ENCODE peak calls at places on chromosomes 16 and 17, in seven cellular contexts. One of them, this sample, is unnamed.

GRCh38 chr16:84897911-84898377 is 78.2 kb downstream of the CRISPLD2 start:
- DNase-seq in iris pigment epithelial cell: peak; percentile 29
- DNase-seq in H7: no peak
- DNase-seq in activated CD8-positive, alpha-beta memory T cell treated with anti-CD3 and anti-CD28 coated beads for 4 hours: no peak
- DNase-seq in activated CD4-positive, alpha-beta memory T cell treated with anti-CD3 and anti-CD28 coated beads, Interleukin-2, amount 10 ng/mL, durations not matched to agents 7 days and 5 days: no peak
- DNase-seq in HT-29: no peak
- DNase-seq in GM23248: no peak
- DNase-seq in this sample: no peak

GRCh38 chr17:81710514-81711308 is 1.4 kb upstream of the SLC25A10 start:
- DNase-seq in H7: no peak
- DNase-seq in iris pigment epithelial cell: peak; percentile 53
- DNase-seq in activated CD4-positive, alpha-beta memory T cell treated with anti-CD3 and anti-CD28 coated beads, Interleukin-2, amount 10 ng/mL, durations not matched to agents 7 days and 5 days: peak; percentile 35
- DNase-seq in HT-29: peak; percentile 49
- DNase-seq in activated CD8-positive, alpha-beta memory T cell treated with anti-CD3 and anti-CD28 coated beads for 4 hours: no peak
- DNase-seq in GM23248: peak; percentile 64
- DNase-seq in this sample: peak; percentile 31

GRCh38 chr16:80667258-80667560 is 126.4 kb downstream of the DYNLRB2 start:
- DNase-seq in HT-29: no peak
- DNase-seq in GM23248: no peak
- DNase-seq in activated CD8-positive, alpha-beta memory T cell treated with anti-CD3 and anti-CD28 coated beads for 4 hours: no peak
- DNase-seq in H7: no peak
- DNase-seq in activated CD4-positive, alpha-beta memory T cell treated with anti-CD3 and anti-CD28 coated beads, Interleukin-2, amount 10 ng/mL, durations not matched to agents 7 days and 5 days: no peak
- DNase-seq in iris pigment epithelial cell: no peak
- DNase-seq in this sample: no peak

GRCh38 chr17:80441133-80441578 is 26.2 kb downstream of the ENDOV start:
- DNase-seq in H7: peak; percentile 99
- DNase-seq in GM23248: peak; percentile 51
- DNase-seq in iris pigment epithelial cell: peak; percentile 26
- DNase-seq in activated CD8-positive, alpha-beta memory T cell treated with anti-CD3 and anti-CD28 coated beads for 4 hours: no peak
- DNase-seq in HT-29: peak; percentile 37
- DNase-seq in activated CD4-positive, alpha-beta memory T cell treated with anti-CD3 and anti-CD28 coated beads, Interleukin-2, amount 10 ng/mL, durations not matched to agents 7 days and 5 days: peak; percentile 66
- DNase-seq in this sample: peak; percentile 11

GRCh38 chr17:80678621-80679020 is 134.0 kb downstream of the RPTOR start:
- DNase-seq in iris pigment epithelial cell: peak; percentile 92
- DNase-seq in H7: no peak
- DNase-seq in activated CD4-positive, alpha-beta memory T cell treated with anti-CD3 and anti-CD28 coated beads, Interleukin-2, amount 10 ng/mL, durations not matched to agents 7 days and 5 days: peak; percentile 51
- DNase-seq in HT-29: no peak
- DNase-seq in activated CD8-positive, alpha-beta memory T cell treated with anti-CD3 and anti-CD28 coated beads for 4 hours: no peak
- DNase-seq in GM23248: peak; percentile 40
- DNase-seq in this sample: peak; percentile 26

GRCh38 chr17:45345554-45346254 is 28.9 kb upstream of the MAP3K14 start:
- DNase-seq in HT-29: no peak
- DNase-seq in H7: no peak
- DNase-seq in GM23248: peak; percentile 74
- DNase-seq in activated CD4-positive, alpha-beta memory T cell treated with anti-CD3 and anti-CD28 coated beads, Interleukin-2, amount 10 ng/mL, durations not matched to agents 7 days and 5 days: no peak
- DNase-seq in activated CD8-positive, alpha-beta memory T cell treated with anti-CD3 and anti-CD28 coated beads for 4 hours: no peak
- DNase-seq in iris pigment epithelial cell: peak; percentile 56
- DNase-seq in this sample: peak; percentile 92

GRCh38 chr16:85554114-85554790 is 58.9 kb upstream of the GSE1 start:
- DNase-seq in iris pigment epithelial cell: peak; percentile 86
- DNase-seq in activated CD8-positive, alpha-beta memory T cell treated with anti-CD3 and anti-CD28 coated beads for 4 hours: peak; percentile 68
- DNase-seq in activated CD4-positive, alpha-beta memory T cell treated with anti-CD3 and anti-CD28 coated beads, Interleukin-2, amount 10 ng/mL, durations not matched to agents 7 days and 5 days: peak; percentile 89
- DNase-seq in HT-29: peak; percentile 82
- DNase-seq in GM23248: peak; percentile 84
- DNase-seq in H7: peak; percentile 84
- DNase-seq in this sample: peak; percentile 79

GRCh38 chr17:47847341-47848197 is 3.4 kb downstream of the SP6 start:
- DNase-seq in activated CD4-positive, alpha-beta memory T cell treated with anti-CD3 and anti-CD28 coated beads, Interleukin-2, amount 10 ng/mL, durations not matched to agents 7 days and 5 days: no peak
- DNase-seq in activated CD8-positive, alpha-beta memory T cell treated with anti-CD3 and anti-CD28 coated beads for 4 hours: no peak
- DNase-seq in iris pigment epithelial cell: peak; percentile 25
- DNase-seq in HT-29: no peak
- DNase-seq in GM23248: peak; percentile 51
- DNase-seq in H7: peak; percentile 92
- DNase-seq in this sample: no peak

GRCh38 chr17:15490634-15491261 is 23.3 kb upstream of the CDRT4 start:
- DNase-seq in HT-29: peak; percentile 48
- DNase-seq in activated CD4-positive, alpha-beta memory T cell treated with anti-CD3 and anti-CD28 coated beads, Interleukin-2, amount 10 ng/mL, durations not matched to agents 7 days and 5 days: no peak
- DNase-seq in GM23248: peak; percentile 93
- DNase-seq in H7: peak; percentile 69
- DNase-seq in iris pigment epithelial cell: peak; percentile 69
- DNase-seq in activated CD8-positive, alpha-beta memory T cell treated with anti-CD3 and anti-CD28 coated beads for 4 hours: no peak
- DNase-seq in this sample: peak; percentile 71

GRCh38 chr16:83746611-83747010 is 61.2 kb upstream of the HSBP1 start:
- DNase-seq in H7: no peak
- DNase-seq in activated CD4-positive, alpha-beta memory T cell treated with anti-CD3 and anti-CD28 coated beads, Interleukin-2, amount 10 ng/mL, durations not matched to agents 7 days and 5 days: no peak
- DNase-seq in activated CD8-positive, alpha-beta memory T cell treated with anti-CD3 and anti-CD28 coated beads for 4 hours: no peak
- DNase-seq in iris pigment epithelial cell: no peak
- DNase-seq in HT-29: no peak
- DNase-seq in GM23248: no peak
- DNase-seq in this sample: no peak

GRCh38 chr17:80377798-80378197 is 37.2 kb upstream of the ENDOV start:
- DNase-seq in activated CD8-positive, alpha-beta memory T cell treated with anti-CD3 and anti-CD28 coated beads for 4 hours: no peak
- DNase-seq in iris pigment epithelial cell: no peak
- DNase-seq in H7: no peak
- DNase-seq in HT-29: no peak
- DNase-seq in activated CD4-positive, alpha-beta memory T cell treated with anti-CD3 and anti-CD28 coated beads, Interleukin-2, amount 10 ng/mL, durations not matched to agents 7 days and 5 days: no peak
- DNase-seq in GM23248: no peak
- DNase-seq in this sample: no peak

This sample was measured in AG10803.